ENCODE peak calls at places on chromosomes 3 and 15, in five cellular contexts. T, J, B, V and N are unnamed samples.

GRCh38 chr15:81492303-81492702 is 118.3 kb upstream of the TMC3 start:
- DNase-seq in T (no peak), J (no peak), B (no peak), V (no peak), N (no peak)

GRCh38 chr3:29065211-29065785 is 215.6 kb upstream of the RBMS3 start:
- DNase-seq in T (no peak), J (no peak), B (peak), V (peak), N (peak)

GRCh38 chr15:63501256-63502089 is 2.9 kb upstream of the USP3 start:
- DNase-seq in T (peak), J (peak), B (peak), V (peak), N (peak)

GRCh38 chr3:134340362-134340997 is 33.8 kb downstream of the AMOTL2 start:
- DNase-seq in T (no peak), J (no peak), B (no peak), V (no peak), N (no peak)

GRCh38 chr3:171417813-171418212 is 42.4 kb downstream of the TNIK start:
- DNase-seq in T (no peak), J (no peak), B (peak), V (no peak), N (no peak)

GRCh38 chr3:139111392-139112229 is 66.9 kb upstream of the PRR23C start:
- DNase-seq in T (peak), J (peak), B (peak), V (peak), N (peak)

GRCh38 chr15:75063338-75063737 is 39.9 kb downstream of the PPCDC start:
- DNase-seq in T (no peak), J (no peak), B (no peak), V (peak), N (no peak)

GRCh38 chr3:30289324-30289723 is 317.1 kb upstream of the TGFBR2 start:
- DNase-seq in T (no peak), J (no peak), B (peak), V (no peak), N (no peak)

GRCh38 chr3:27545061-27545460 is 60.9 kb upstream of the SLC4A7 start:
- DNase-seq in T (no peak), J (no peak), B (no peak), V (no peak), N (no peak)

GRCh38 chr15:72402726-72403125 is 4.6 kb downstream of the TMEM202 start:
- DNase-seq in T (no peak), J (no peak), B (no peak), V (no peak), N (no peak)

GRCh38 chr3:120093119-120093922 is 926 bp downstream of the GSK3B start:
- DNase-seq in T (peak), J (no peak), B (peak), V (no peak), N (peak)

GRCh38 chr3:138938056-138938876 is 8.7 kb downstream of the FOXL2 start:
- DNase-seq in T (no peak), J (no peak), B (no peak), V (no peak), N (peak)

DNA sequence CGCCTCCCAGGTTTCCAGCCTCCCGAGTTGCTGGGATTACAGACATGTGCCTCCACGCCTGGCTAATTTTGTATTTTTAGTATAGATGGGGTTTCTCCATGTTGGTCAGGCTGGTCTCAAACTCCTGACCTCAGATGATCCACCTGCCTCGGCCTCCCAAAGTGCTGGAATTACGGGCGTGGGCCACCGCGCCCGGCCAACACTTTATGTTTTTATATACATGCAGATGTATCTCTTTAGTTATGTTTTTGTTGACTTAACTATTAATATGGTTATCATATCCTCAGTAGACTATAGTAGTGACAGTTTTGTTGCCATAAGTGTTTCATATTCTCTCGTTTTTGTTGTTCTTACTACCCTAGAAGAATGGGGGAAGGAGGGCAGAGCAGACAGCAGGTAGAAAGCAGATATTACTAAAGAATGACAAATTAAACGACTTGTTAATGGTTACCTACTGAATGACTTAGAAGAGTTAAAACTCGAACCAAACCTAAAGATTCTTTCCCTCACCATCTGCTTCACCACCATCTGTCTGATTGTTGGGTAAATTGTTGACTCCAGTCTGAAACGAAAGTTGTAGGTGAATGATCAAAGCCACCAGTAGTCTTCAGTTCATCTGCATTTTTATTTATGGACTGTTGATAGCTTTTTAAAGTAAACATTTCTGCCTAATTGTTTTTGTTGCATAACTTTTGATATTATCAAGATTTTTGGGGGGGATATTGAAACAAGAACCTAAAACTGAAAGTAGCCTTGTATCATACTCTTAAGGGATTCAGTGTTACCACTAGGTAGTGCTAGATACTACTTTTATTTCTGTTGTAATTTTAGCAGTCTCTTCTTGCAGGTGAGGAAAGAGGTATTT is 89.3 kb downstream of the RASA2 start:
- DNase-seq in T (no peak), J (no peak), B (peak), V (no peak), N (no peak)
- TF ChIP-seq CTCF in T (peak), J (peak), B (peak), V (peak), N (peak)

DNA sequence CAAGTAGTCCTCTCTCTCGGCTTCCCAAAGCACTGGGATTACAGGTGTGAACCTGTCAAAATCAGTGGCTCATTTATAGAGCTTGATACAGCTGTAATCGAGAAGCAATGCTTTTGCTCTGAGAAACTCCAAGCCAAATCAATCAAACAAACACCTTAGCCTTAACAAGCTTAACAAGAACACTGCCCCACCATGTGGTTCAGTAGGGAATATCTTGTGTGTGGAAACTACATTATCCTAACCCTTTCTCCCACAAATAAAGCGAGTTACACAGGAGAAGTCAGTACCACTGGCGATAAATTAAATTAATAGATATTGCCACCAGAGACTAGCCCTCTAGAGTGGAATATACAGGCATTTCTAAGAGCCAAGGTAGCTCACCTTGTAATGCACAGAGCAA is 13.9 kb downstream of the CDAN1 start:
- DNase-seq in T (no peak), J (no peak), B (no peak), V (no peak), N (no peak)
- TF ChIP-seq CTCF in T (no peak), J (no peak), B (no peak), V (no peak), N (peak)

GRCh38 chr3:15797600-15798303 is at the start of gene ANKRD28:
- DNase-seq in T (peak), J (no peak), B (peak), V (no peak), N (no peak)
- TF ChIP-seq CTCF in T (no peak), J (peak), B (no peak), V (peak), N (no peak)

GRCh38 chr3:632571-633170 is 436.1 kb downstream of the CHL1 start:
- DNase-seq in T (no peak), J (no peak), B (peak), V (no peak), N (peak)
- TF ChIP-seq CTCF in T (no peak), J (peak), B (no peak), V (peak), N (peak)

GRCh38 chr3:56260262-56260661 is 208.0 kb downstream of the ERC2 start:
- DNase-seq in T (no peak), J (no peak), B (no peak), V (no peak), N (no peak)

GRCh38 chr3:56257826-56258225 is 210.4 kb downstream of the ERC2 start:
- DNase-seq in T (no peak), J (no peak), B (no peak), V (no peak), N (no peak)

GRCh38 chr3:56254261-56254660 is 214.0 kb downstream of the ERC2 start:
- DNase-seq in T (no peak), J (no peak), B (no peak), V (no peak), N (no peak)

GRCh38 chr3:56251343-56251945 is 216.8 kb downstream of the ERC2 start:
- DNase-seq in T (no peak), J (no peak), B (peak), V (no peak), N (peak)

DNA sequence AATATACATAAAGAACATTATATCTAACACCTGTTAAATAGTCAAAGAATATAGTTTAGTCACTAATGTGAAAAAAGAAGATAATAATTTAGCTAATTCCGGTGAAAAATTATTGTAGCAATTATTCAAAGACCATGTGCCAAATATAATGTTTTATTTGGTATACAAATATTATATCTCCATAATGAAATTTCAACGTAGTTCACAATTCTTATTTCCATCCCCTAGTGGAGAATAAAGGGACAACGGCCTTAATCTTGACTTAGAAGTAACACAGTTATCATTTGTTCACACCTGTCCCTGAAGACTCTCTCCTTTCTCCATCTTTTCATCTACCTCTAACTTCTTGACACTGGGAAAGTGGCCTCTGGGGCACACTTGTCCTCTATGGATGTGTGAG is 213.4 kb downstream of the ERC2 start:
- DNase-seq in T (no peak), J (no peak), B (no peak), V (no peak), N (no peak)
- TF ChIP-seq CTCF in T (no peak), J (peak), B (no peak), V (peak), N (peak)

DNA sequence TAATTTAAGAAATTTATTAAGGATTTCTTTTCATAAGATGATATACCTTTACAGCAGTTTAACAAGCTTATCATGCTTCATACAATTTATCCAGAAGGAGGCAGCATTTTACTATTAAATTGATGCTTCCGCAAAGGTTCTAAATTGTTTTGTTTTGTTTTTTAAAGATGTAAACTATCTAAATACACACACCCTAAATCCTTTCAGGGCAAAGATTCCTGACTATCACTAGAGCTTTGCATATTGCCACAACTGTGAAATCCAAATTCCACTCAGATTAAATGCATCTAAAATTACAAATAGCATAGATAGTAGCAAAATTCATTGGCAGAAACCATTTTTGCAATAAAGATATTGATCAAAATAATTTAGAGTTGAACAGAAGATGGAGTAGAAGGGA is 44.5 kb upstream of the CCNL1 start:
- DNase-seq in T (no peak), J (no peak), B (no peak), V (no peak), N (no peak)
- TF ChIP-seq CTCF in T (peak), J (no peak), B (no peak), V (peak), N (peak)

DNA sequence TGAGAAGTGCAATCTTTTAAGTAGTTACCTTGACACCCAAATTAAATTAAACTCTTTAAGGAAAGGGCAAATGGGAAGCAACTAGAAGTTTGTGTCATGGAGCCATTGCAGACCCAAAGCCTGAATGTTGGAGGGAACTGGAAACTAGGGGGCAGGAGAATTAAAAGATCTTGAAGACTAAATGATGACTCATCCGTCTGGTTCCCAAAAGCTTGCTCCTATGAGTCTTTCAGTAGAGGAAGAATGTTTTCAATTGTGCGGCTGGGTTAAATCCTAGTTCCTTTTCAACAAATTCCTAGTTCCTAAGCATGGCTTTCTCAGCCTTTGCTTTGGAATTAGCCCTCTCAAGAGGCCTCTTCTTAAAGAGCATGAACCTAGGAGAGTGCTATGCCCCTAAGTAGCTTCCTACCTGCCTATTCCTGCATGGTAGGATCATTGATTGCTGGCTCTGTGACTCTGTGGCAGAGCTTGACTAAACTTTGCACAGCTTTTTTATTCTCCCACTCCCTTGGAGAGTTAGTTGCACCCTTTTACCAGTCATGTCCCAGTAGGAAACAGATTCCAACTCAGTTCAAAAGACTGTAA is 17.7 kb downstream of the CLEC3B start:
- DNase-seq in T (no peak), J (no peak), B (no peak), V (no peak), N (no peak)
- TF ChIP-seq CTCF in T (no peak), J (no peak), B (no peak), V (no peak), N (no peak)

GRCh38 chr3:22685598-22685997 is 517.5 kb upstream of the UBE2E2 start:
- DNase-seq in T (no peak), J (no peak), B (no peak), V (no peak), N (no peak)
- TF ChIP-seq CTCF in T (no peak), J (no peak), B (no peak), V (no peak), N (no peak)

GRCh38 chr3:31979006-31979697 is 1.9 kb downstream of the OSBPL10 start:
- DNase-seq in T (no peak), J (no peak), B (no peak), V (no peak), N (no peak)

GRCh38 chr3:31976302-31976701 is 4.8 kb downstream of the OSBPL10 start:
- DNase-seq in T (no peak), J (no peak), B (no peak), V (no peak), N (no peak)

GRCh38 chr3:31980530-31981205 is 394 bp downstream of the OSBPL10 start:
- DNase-seq in T (peak), J (peak), B (peak), V (peak), N (peak)

GRCh38 chr3:31978553-31978952 is 2.5 kb downstream of the OSBPL10 start:
- DNase-seq in T (no peak), J (no peak), B (no peak), V (no peak), N (no peak)

GRCh38 chr3:31977736-31978135 is 3.3 kb downstream of the OSBPL10 start:
- DNase-seq in T (no peak), J (no peak), B (no peak), V (no peak), N (no peak)
- TF ChIP-seq CTCF in T (no peak), J (no peak), B (no peak), V (no peak), N (no peak)